ENCODE peak calls at places on chromosomes 4 and X, in nine cellular contexts. R is ecto neural progenitor cell; U is left ventricle myocardium inferior; P is NAMALWA; K is effector memory CD8-positive, alpha-beta T cell; Z is Calu3; O is GM13976; D is AG04450; N is fibroblast of mammary gland. Y is an unnamed sample.

GRCh38 chr4:84708406-84709135 is 125.6 kb downstream of the CDS1 start:
- DNase-seq in P (no peak), U (no peak), Z (no peak), R (no peak), D (no peak), O (no peak), N (peak; percentile 64), K (no peak), Y (no peak)

GRCh38 chrX:74498924-74499323 is 77.6 kb downstream of the SLC16A2 start:
- DNase-seq in U (no peak), D (no peak), P (no peak), Z (no peak), R (no peak), N (no peak), K (no peak), O (no peak), Y (no peak)

GRCh38 chr4:177235026-177235425 is 74.6 kb upstream of the NEIL3 start:
- DNase-seq in P (no peak), R (no peak), U (no peak), N (peak; percentile 77), O (no peak), D (no peak), Z (no peak), K (no peak), Y (no peak)

GRCh38 chr4:160848901-160849735 is 1314.7 kb downstream of the FSTL5 start:
- DNase-seq in K (no peak), N (no peak), Z (no peak), U (no peak), R (no peak), O (no peak), P (no peak), D (no peak), Y (no peak)

GRCh38 chrX:134177527-134177926 is 59.5 kb upstream of the CCDC160 start:
- DNase-seq in D (no peak), N (no peak), R (no peak), O (no peak), Z (no peak), P (no peak), K (no peak), U (no peak), Y (no peak)

GRCh38 chrX:88886908-88887307 is 139.9 kb downstream of the CPXCR1 start:
- DNase-seq in O (no peak), Z (no peak), D (no peak), R (no peak), N (no peak), P (no peak), U (no peak), K (no peak), Y (no peak)

GRCh38 chrX:1386338-1387127 is 5.4 kb downstream of the SLC25A6 start:
- DNase-seq in K (no peak), D (no peak), P (no peak), N (no peak), R (peak; percentile 27), U (no peak), Z (no peak), O (peak; percentile 18), Y (no peak)

GRCh38 chr4:137794779-137795178 is 262.5 kb upstream of the PCDH18 start:
- DNase-seq in D (no peak), Z (no peak), U (no peak), K (no peak), P (no peak), N (peak; percentile 34), R (no peak), O (no peak), Y (no peak)

GRCh38 chrX:107894038-107894437 is 68.4 kb downstream of the MID2 start:
- DNase-seq in N (peak; percentile 69), D (no peak), K (peak; percentile 31), R (no peak), O (peak; percentile 43), Z (peak; percentile 42), P (peak; percentile 69), U (no peak), Y (peak; percentile 5)

GRCh38 chrX:122817321-122817720 is 366.8 kb upstream of the GRIA3 start:
- DNase-seq in Z (no peak), O (no peak), K (no peak), U (no peak), N (no peak), R (no peak), P (no peak), D (no peak), Y (no peak)

GRCh38 chrX:117998171-117998570 is 118.4 kb downstream of the KLHL13 start:
- DNase-seq in R (no peak), D (no peak), K (no peak), U (no peak), O (no peak), N (no peak), Z (no peak), P (no peak), Y (no peak)

GRCh38 chrX:68867458-68868166 is 38.8 kb downstream of the EFNB1 start:
- DNase-seq in D (no peak), P (no peak), R (no peak), N (no peak), O (no peak), U (peak; percentile 23), Z (no peak), K (no peak), Y (no peak)

GRCh38 chrX:71106427-71106826 is at the start of gene CXorf65:
- DNase-seq in N (peak; percentile 10), D (no peak), R (no peak), P (no peak), K (no peak), O (no peak), U (no peak), Z (no peak), Y (no peak)

GRCh38 chrX:18855919-18856644 is 127.8 kb downstream of the PHKA2 start:
- DNase-seq in Z (no peak), R (no peak), K (no peak), O (peak; percentile 64), U (no peak), P (peak; percentile 78), N (peak; percentile 41), D (no peak), Y (no peak)

GRCh38 chrX:56564182-56564885 is 907 bp downstream of the UBQLN2 start:
- DNase-seq in U (no peak), K (no peak), Z (peak; percentile 3), D (peak; percentile 1), R (no peak), N (peak; percentile 46), P (peak; percentile 35), O (peak; percentile 22), Y (peak; percentile 2)

GRCh38 chr4:184255917-184256642 is 38.4 kb upstream of the ENPP6 start:
- DNase-seq in U (no peak), Z (no peak), R (no peak), D (no peak), K (no peak), P (no peak), O (no peak), N (no peak), Y (no peak)

GRCh38 chrX:31423575-31424284 is 351.9 kb upstream of the FTHL17 start:
- DNase-seq in D (no peak), N (peak; percentile 58), R (no peak), P (peak; percentile 56), U (peak; percentile 17), K (no peak), O (no peak), Z (peak; percentile 60), Y (no peak)

GRCh38 chr4:37043342-37043741 is 201.2 kb upstream of the NWD2 start:
- DNase-seq in K (no peak), R (no peak), Z (no peak), O (no peak), N (no peak), D (no peak), P (no peak), U (no peak), Y (no peak)

GRCh38 chr4:49032440-49033161 is 46.5 kb downstream of the CWH43 start:
- DNase-seq in K (no peak), N (peak; percentile 24), R (no peak), O (no peak), U (no peak), D (no peak), P (peak; percentile 62), Z (peak; percentile 46), Y (no peak)

GRCh38 chr4:74174941-74175340 is 17.0 kb downstream of the MTHFD2L start:
- DNase-seq in U (no peak), D (no peak), N (no peak), P (no peak), Z (no peak), R (no peak), O (no peak), K (no peak), Y (no peak)

GRCh38 chr4:128244379-128244778 is 43.2 kb downstream of the PGRMC2 start:
- DNase-seq in D (no peak), R (no peak), O (no peak), Z (no peak), P (no peak), N (peak; percentile 64), K (no peak), U (no peak), Y (no peak)

GRCh38 chr4:164012396-164013027 is 518.0 kb downstream of the TMA16 start:
- DNase-seq in U (no peak), N (peak; percentile 34), Z (peak; percentile 39), D (no peak), R (peak; percentile 69), K (no peak), P (peak; percentile 67), O (peak; percentile 3), Y (no peak)

GRCh38 chr4:98891533-98892337 is 37.2 kb downstream of the EIF4E start:
- DNase-seq in K (no peak), D (no peak), O (no peak), N (no peak), U (no peak), Z (no peak), P (no peak), R (no peak), Y (no peak)

GRCh38 chrX:46577116-46578005 is 3.8 kb downstream of the CHST7 start:
- DNase-seq in R (no peak), N (peak; percentile 50), P (no peak), O (no peak), D (no peak), U (no peak), K (no peak), Z (no peak), Y (no peak)

GRCh38 chr4:40186665-40187014 is 10.2 kb upstream of the RHOH start:
- DNase-seq in K (no peak), U (no peak), R (no peak), D (no peak), N (peak; percentile 32), P (no peak), O (no peak), Z (no peak), Y (no peak)

GRCh38 chr4:127355738-127356137 is 277.0 kb upstream of the INTU start:
- DNase-seq in Z (no peak), D (no peak), R (no peak), U (no peak), N (no peak), K (no peak), P (no peak), O (no peak), Y (no peak)

GRCh38 chr4:79454656-79455055 is 46.6 kb upstream of the GK2 start:
- DNase-seq in D (no peak), U (no peak), Z (no peak), P (no peak), R (no peak), N (no peak), O (no peak), K (no peak), Y (no peak)

GRCh38 chr4:55008166-55009056 is 117.0 kb downstream of the KDR start:
- DNase-seq in K (no peak), R (no peak), P (peak; percentile 30), D (no peak), U (no peak), O (peak; percentile 30), Z (no peak), N (peak; percentile 16), Y (no peak)

GRCh38 chr4:99351487-99351886 is 1.1 kb downstream of the ADH1C start:
- DNase-seq in N (no peak), D (no peak), O (no peak), P (no peak), R (no peak), Z (no peak), U (no peak), K (no peak), Y (no peak)

GRCh38 chr4:4637710-4638109 is 95.9 kb upstream of the STX18 start:
- DNase-seq in P (no peak), U (no peak), D (no peak), Z (no peak), R (no peak), O (peak; percentile 44), N (no peak), K (no peak), Y (no peak)

GRCh38 chr4:109576462-109576861 is 16.4 kb downstream of the MCUB start:
- DNase-seq in K (no peak), D (no peak), O (no peak), R (no peak), U (no peak), Z (no peak), N (peak; percentile 15), P (no peak), Y (no peak)